ENCODE peak calls at places on chromosomes 5 and 9, in seven cellular contexts. W, U, H, A, O, C and B are unnamed samples.

GRCh38 chr9:4883326-4883873 is 90.7 kb downstream of the RCL1 start:
- DNase-seq in W (no peak), U (no peak), H (no peak), A (no peak), O (no peak), C (no peak), B (no peak)

GRCh38 chr5:176891331-176891958 is 7.7 kb downstream of the HK3 start:
- DNase-seq in W (no peak), U (no peak), H (no peak), A (no peak), O (no peak), C (no peak), B (no peak)

GRCh38 chr5:8729437-8729836 is 816.4 kb downstream of the SEMA5A start:
- DNase-seq in W (peak), U (no peak), H (no peak), A (no peak), O (no peak), C (no peak), B (no peak)

GRCh38 chr5:129664336-129664937 is 83.5 kb upstream of the MINAR2 start:
- DNase-seq in W (peak), U (no peak), H (peak), A (peak), O (peak), C (no peak), B (peak)

GRCh38 chr5:62791059-62791458 is 212.4 kb downstream of the LRRC70 start:
- DNase-seq in W (peak), U (no peak), H (peak), A (peak), O (peak), C (no peak), B (no peak)

GRCh38 chr9:70043689-70044449 is at the start of gene MAMDC2:
- DNase-seq in W (peak), U (no peak), H (peak), A (peak), O (no peak), C (no peak), B (no peak)

GRCh38 chr5:140349244-140349643 is 2.8 kb upstream of the HBEGF start:
- DNase-seq in W (peak), U (no peak), H (peak), A (no peak), O (no peak), C (no peak), B (no peak)

GRCh38 chr9:131960311-131960710 is 119.4 kb downstream of the MED27 start:
- DNase-seq in W (peak), U (no peak), H (peak), A (no peak), O (no peak), C (no peak), B (no peak)

GRCh38 chr5:140842798-140843733 is 2.1 kb downstream of the PCDHA8 start:
- DNase-seq in W (no peak), U (no peak), H (no peak), A (no peak), O (no peak), C (no peak), B (no peak)